ENCODE peak calls at places on chromosomes 13 and 19, in five cellular contexts. T is right atrium auricular region, Y is suprapubic skin, V is body of pancreas, F is tibial artery. X is an unnamed sample.
A peak's percentile ranks its signal among the peaks of the same experiment; 100 is the strongest.

GRCh38 chr13:21767032-21767431 is 96.2 kb downstream of the FGF9 start:
- DNase-seq in T (no peak), Y (no peak), V (no peak), F (no peak), X (no peak)

GRCh38 chr13:49898792-49899191 is 37.3 kb downstream of the SPRYD7 start:
- DNase-seq in T (no peak), Y (no peak), V (no peak), F (no peak), X (no peak)

GRCh38 chr19:32316034-32316433 is 29.4 kb upstream of the ZNF507 start:
- DNase-seq in T (no peak), Y (no peak), V (no peak), F (no peak), X (no peak)

GRCh38 chr13:36251528-36251927 is 37.2 kb upstream of the SOHLH2 start:
- DNase-seq in T (no peak), Y (no peak), V (no peak), F (no peak), X (no peak)

GRCh38 chr13:38888309-38888708 is 102.3 kb downstream of the STOML3 start:
- DNase-seq in T (no peak), Y (no peak), V (no peak), F (no peak), X (no peak)

GRCh38 chr13:76579701-76580100 is 306.5 kb downstream of the KCTD12 start:
- DNase-seq in T (no peak), Y (no peak), V (no peak), F (no peak), X (no peak)

GRCh38 chr19:35790981-35791813 is 15.8 kb downstream of the ARHGAP33 start:
- DNase-seq in T (no peak), Y (no peak), V (peak; percentile 83), F (no peak), X (no peak)

GRCh38 chr19:7789447-7789846 is 26.4 kb downstream of the CLEC4M start:
- DNase-seq in T (no peak), Y (no peak), V (no peak), F (no peak), X (no peak)

GRCh38 chr19:18833141-18833476 is 1.4 kb downstream of the UPF1 start:
- DNase-seq in T (no peak), Y (no peak), V (no peak), F (no peak), X (no peak)

GRCh38 chr19:14471436-14472187 is 3.5 kb downstream of the PTGER1 start:
- DNase-seq in T (no peak), Y (no peak), V (no peak), F (no peak), X (no peak)

GRCh38 chr19:29172302-29172701 is 40.6 kb downstream of the UQCRFS1 start:
- DNase-seq in T (no peak), Y (no peak), V (no peak), F (no peak), X (no peak)

GRCh38 chr19:3188627-3189596 is 3.2 kb downstream of the NCLN start:
- DNase-seq in T (no peak), Y (no peak), V (no peak), F (no peak), X (no peak)

GRCh38 chr19:49677901-49678674 is 1.0 kb downstream of the PRMT1 start:
- DNase-seq in T (peak; percentile 75), Y (peak; percentile 90), V (peak; percentile 69), F (peak; percentile 73), X (peak; percentile 86)

GRCh38 chr19:18725755-18726416 is 42.4 kb downstream of the CRTC1 start:
- DNase-seq in T (no peak), Y (no peak), V (no peak), F (no peak), X (no peak)

GRCh38 chr19:7349961-7350711 is 1.4 kb downstream of the ARHGEF18 start:
- DNase-seq in T (no peak), Y (peak; percentile 39), V (no peak), F (no peak), X (peak; percentile 15)

GRCh38 chr13:24858953-24859352 is 95.0 kb downstream of the RNF17 start:
- DNase-seq in T (no peak), Y (no peak), V (no peak), F (no peak), X (no peak)

GRCh38 chr13:36673838-36674326 is at the start of gene SERTM1:
- DNase-seq in T (no peak), Y (no peak), V (no peak), F (no peak), X (no peak)

GRCh38 chr13:114198556-114198955 is 19.5 kb downstream of the CFAP97D2 start:
- DNase-seq in T (no peak), Y (no peak), V (no peak), F (no peak), X (no peak)

GRCh38 chr19:15507068-15508034 is 974 bp upstream of the CYP4F22 start:
- DNase-seq in T (no peak), Y (no peak), V (no peak), F (no peak), X (no peak)

GRCh38 chr19:44176590-44176989 is 11.7 kb downstream of the ZNF226 start:
- DNase-seq in T (no peak), Y (no peak), V (no peak), F (no peak), X (no peak)

GRCh38 chr19:23436318-23436717 is 41.0 kb upstream of the ZNF91 start:
- DNase-seq in T (no peak), Y (no peak), V (no peak), F (no peak), X (no peak)

GRCh38 chr19:18475004-18475453 is 37.1 kb upstream of the ISYNA1 start:
- DNase-seq in T (no peak), Y (no peak), V (no peak), F (no peak), X (no peak)

GRCh38 chr19:51726049-51726448 is 2.3 kb upstream of the HAS1 start:
- DNase-seq in T (no peak), Y (peak; percentile 90), V (no peak), F (no peak), X (no peak)

GRCh38 chr19:1052349-1052967 is 12.6 kb downstream of the ABCA7 start:
- DNase-seq in T (no peak), Y (no peak), V (no peak), F (no peak), X (no peak)

GRCh38 chr13:28558567-28558966 is 63.6 kb upstream of the FLT1 start:
- DNase-seq in T (no peak), Y (no peak), V (no peak), F (no peak), X (no peak)

GRCh38 chr19:45346449-45346848 is 5.9 kb downstream of the KLC3 start:
- DNase-seq in T (no peak), Y (no peak), V (peak; percentile 40), F (no peak), X (no peak)

GRCh38 chr13:95704510-95704909 is 27.6 kb downstream of the DNAJC3 start:
- DNase-seq in T (no peak), Y (no peak), V (peak; percentile 62), F (no peak), X (peak; percentile 31)

GRCh38 chr13:82938644-82939043 is 943.6 kb downstream of the SLITRK1 start:
- DNase-seq in T (no peak), Y (no peak), V (no peak), F (no peak), X (no peak)

GRCh38 chr19:54001496-54001895 is 10.1 kb downstream of the CACNG6 start:
- DNase-seq in T (no peak), Y (no peak), V (no peak), F (no peak), X (no peak)

GRCh38 chr19:53999694-54000093 is 8.3 kb downstream of the CACNG6 start:
- DNase-seq in T (no peak), Y (no peak), V (no peak), F (no peak), X (no peak)

GRCh38 chr19:53998223-53998622 is 6.8 kb downstream of the CACNG6 start:
- DNase-seq in T (no peak), Y (no peak), V (no peak), F (no peak), X (no peak)

DNA sequence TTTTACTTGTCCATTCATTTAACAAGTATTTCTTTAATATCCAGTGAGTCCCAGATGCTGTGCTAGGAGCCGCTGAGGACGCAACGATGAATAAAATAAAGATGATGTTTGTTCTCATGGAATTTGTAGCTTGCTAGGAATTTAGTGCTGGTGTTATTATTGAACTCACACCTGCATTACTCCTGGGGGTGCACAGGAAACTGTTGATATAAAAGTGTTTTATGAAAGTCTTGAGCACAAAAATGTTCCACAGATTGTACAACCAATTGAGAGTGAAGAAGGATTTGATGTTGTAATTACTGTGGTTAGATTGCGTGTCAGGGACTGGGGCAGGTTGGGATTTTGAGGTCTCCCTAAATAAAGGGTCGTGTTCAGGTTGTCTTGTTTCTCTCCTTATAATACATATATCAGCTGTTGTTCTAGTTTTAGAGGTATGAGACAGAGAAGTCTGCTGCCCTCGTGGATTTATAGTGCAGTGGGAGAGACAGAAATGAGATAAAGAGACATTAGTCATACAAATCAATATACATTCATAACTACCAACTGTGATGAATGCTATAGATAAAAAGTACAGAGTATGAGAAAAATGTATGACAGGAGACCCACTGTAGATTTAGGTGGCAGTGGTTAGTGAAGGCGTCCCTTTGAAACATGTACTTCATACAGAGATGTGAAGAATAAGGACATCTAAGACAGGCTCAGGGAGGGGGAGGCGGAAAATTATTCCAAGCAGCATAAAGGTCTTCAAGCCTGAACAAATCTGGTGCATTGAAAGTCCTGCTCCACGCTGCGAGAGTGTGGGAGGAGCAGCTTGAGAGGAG is 11.3 kb downstream of the CACNG6 start:
- DNase-seq in T (no peak), Y (no peak), V (no peak), F (no peak), X (no peak)
- H3K4me3 ChIP-seq in T (no peak overlapping the region), Y (no peak overlapping the region), V (no peak overlapping the region), F (no peak overlapping the region), X (no peak overlapping the region)

GRCh38 chr13:97142452-97142851 is 79.7 kb upstream of the MBNL2 start:
- DNase-seq in T (no peak), Y (no peak), V (peak; percentile 46), F (no peak), X (peak; percentile 85)
- H3K4me3 ChIP-seq in T (no peak overlapping the region), Y (peak overlapping the region; percentile 37), V (no peak overlapping the region), F (no peak overlapping the region), X (peak overlapping the region; percentile 61)

GRCh38 chr19:34134190-34135032 is 37.9 kb upstream of the LSM14A start:
- DNase-seq in T (peak; percentile 81), Y (peak; percentile 89), V (peak; percentile 90), F (peak; percentile 82), X (peak; percentile 89)

GRCh38 chr19:34131100-34131499 is 41.2 kb upstream of the LSM14A start:
- DNase-seq in T (no peak), Y (no peak), V (no peak), F (no peak), X (no peak)

GRCh38 chr19:34136127-34136526 is 36.2 kb upstream of the LSM14A start:
- DNase-seq in T (no peak), Y (no peak), V (no peak), F (no peak), X (no peak)

GRCh38 chr19:34135401-34135800 is 36.9 kb upstream of the LSM14A start:
- DNase-seq in T (no peak), Y (no peak), V (peak; percentile 73), F (no peak), X (no peak)

DNA sequence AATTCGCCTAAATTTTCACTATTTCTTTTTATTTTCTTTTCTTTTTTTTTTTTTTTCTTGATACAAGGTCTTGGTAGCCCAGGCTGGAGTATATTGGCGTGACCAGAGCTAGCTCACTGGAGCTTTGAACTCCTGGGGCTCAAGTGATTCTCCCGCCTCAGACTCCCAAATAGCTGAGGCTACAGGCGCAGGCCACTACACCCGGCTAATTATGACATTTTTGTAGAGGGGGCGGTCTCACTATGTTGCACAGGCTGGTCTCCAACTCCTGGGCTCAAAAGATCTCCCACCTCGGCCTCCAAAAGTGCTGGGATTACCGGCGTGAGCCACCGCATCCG is 37.3 kb upstream of the LSM14A start:
- DNase-seq in T (no peak), Y (no peak), V (no peak), F (no peak), X (no peak)
- H3K4me3 ChIP-seq in T (peak overlapping the region; percentile 77), Y (peak overlapping the region; percentile 83), V (no peak overlapping the region), F (peak overlapping the region; percentile 76), X (peak overlapping the region; percentile 66)

GRCh38 chr19:55132453-55133129 is 15.2 kb upstream of the PPP1R12C start:
- DNase-seq in T (no peak), Y (no peak), V (no peak), F (no peak), X (no peak)
- H3K4me3 ChIP-seq in T (no peak overlapping the region), Y (no peak overlapping the region), V (no peak overlapping the region), F (no peak overlapping the region), X (no peak overlapping the region)